ENCODE peak calls at places on chromosome 13, in six cellular contexts. X, J, Q, I, Z and U are unnamed samples.

GRCh38 chr13:41178040-41178439 is 16.3 kb downstream of the KBTBD7 start:
- DNase-seq in X (no peak), J (no peak), Z (no peak), Q (no peak), I (no peak), U (no peak)

GRCh38 chr13:91805605-91806004 is 407.2 kb downstream of the GPC5 start:
- DNase-seq in I (no peak), Z (no peak), J (no peak), Q (no peak), X (no peak), U (no peak)

GRCh38 chr13:94033830-94034642 is 445.4 kb downstream of the DCT start:
- DNase-seq in Q (no peak), Z (no peak), J (no peak), X (no peak), I (no peak), U (no peak)

GRCh38 chr13:106028916-106029315 is 506.5 kb downstream of the EFNB2 start:
- DNase-seq in J (no peak), X (no peak), I (no peak), Q (no peak), Z (no peak), U (no peak)

GRCh38 chr13:28447989-28448388 is 46.9 kb downstream of the FLT1 start:
- DNase-seq in X (no peak), J (no peak), I (no peak), Z (no peak), Q (no peak), U (no peak)

GRCh38 chr13:50735071-50735470 is 108.4 kb downstream of the DLEU7 start:
- DNase-seq in X (no peak), Z (no peak), Q (no peak), J (no peak), I (no peak), U (no peak)

GRCh38 chr13:37475966-37476365 is 122.6 kb downstream of the POSTN start:
- DNase-seq in Z (no peak), J (peak), I (no peak), Q (no peak), X (no peak), U (no peak)

GRCh38 chr13:44249439-44249838 is 124.2 kb upstream of the SERP2 start:
- DNase-seq in Q (no peak), Z (no peak), I (no peak), J (no peak), X (no peak), U (no peak)